ENCODE peak calls at places on chromosome 4, in ten cellular contexts. One of them, this sample, is unnamed.

GRCh38 chr4:99815597-99816011 is 1.0 kb upstream of the DAPP1 start:
- DNase-seq in sigmoid colon: no peak
- DNase-seq in astrocyte: no peak
- DNase-seq in glutamatergic neuron: no peak
- DNase-seq in fibroblast of the aortic adventitia: peak; percentile 16
- DNase-seq in spleen: no peak
- DNase-seq in Panc1: no peak
- DNase-seq in A549: no peak
- DNase-seq in Calu3: peak; percentile 69
- DNase-seq in progenitor cell of endocrine pancreas: no peak
- DNase-seq in this sample: peak; percentile 40

GRCh38 chr4:123659759-123660158 is 263.2 kb downstream of the SPRY1 start:
- DNase-seq in sigmoid colon: no peak
- DNase-seq in astrocyte: no peak
- DNase-seq in glutamatergic neuron: no peak
- DNase-seq in fibroblast of the aortic adventitia: peak; percentile 12
- DNase-seq in spleen: no peak
- DNase-seq in Panc1: no peak
- DNase-seq in A549: peak; percentile 12
- DNase-seq in Calu3: peak; percentile 8
- DNase-seq in progenitor cell of endocrine pancreas: no peak
- DNase-seq in this sample: no peak

GRCh38 chr4:98963538-98964433 is 31.7 kb upstream of the METAP1 start:
- DNase-seq in sigmoid colon: no peak
- DNase-seq in astrocyte: peak; percentile 3
- DNase-seq in glutamatergic neuron: no peak
- DNase-seq in fibroblast of the aortic adventitia: peak; percentile 22
- DNase-seq in spleen: no peak
- DNase-seq in Panc1: no peak
- DNase-seq in A549: no peak
- DNase-seq in Calu3: no peak
- DNase-seq in progenitor cell of endocrine pancreas: no peak
- DNase-seq in this sample: no peak

GRCh38 chr4:8846046-8846720 is 25.5 kb downstream of the HMX1 start:
- DNase-seq in sigmoid colon: peak; percentile 48
- DNase-seq in astrocyte: no peak
- DNase-seq in glutamatergic neuron: no peak
- DNase-seq in fibroblast of the aortic adventitia: no peak
- DNase-seq in spleen: peak; percentile 43
- DNase-seq in Panc1: no peak
- DNase-seq in A549: no peak
- DNase-seq in Calu3: no peak
- DNase-seq in progenitor cell of endocrine pancreas: no peak
- DNase-seq in this sample: no peak

GRCh38 chr4:173415092-173415491 is 16.2 kb upstream of the SCRG1 start:
- DNase-seq in sigmoid colon: no peak
- DNase-seq in astrocyte: no peak
- DNase-seq in glutamatergic neuron: no peak
- DNase-seq in fibroblast of the aortic adventitia: no peak
- DNase-seq in spleen: no peak
- DNase-seq in Panc1: no peak
- DNase-seq in A549: no peak
- DNase-seq in Calu3: no peak
- DNase-seq in progenitor cell of endocrine pancreas: no peak
- DNase-seq in this sample: no peak

GRCh38 chr4:123856689-123857545 is 460.3 kb downstream of the SPRY1 start:
- DNase-seq in sigmoid colon: no peak
- DNase-seq in astrocyte: peak; percentile 40
- DNase-seq in glutamatergic neuron: peak; percentile 21
- DNase-seq in fibroblast of the aortic adventitia: peak; percentile 61
- DNase-seq in spleen: no peak
- DNase-seq in Panc1: peak; percentile 4
- DNase-seq in A549: peak; percentile 10
- DNase-seq in Calu3: no peak
- DNase-seq in progenitor cell of endocrine pancreas: no peak
- DNase-seq in this sample: peak; percentile 34

GRCh38 chr4:40613456-40613855 is 16.2 kb downstream of the RBM47 start:
- DNase-seq in sigmoid colon: no peak
- DNase-seq in astrocyte: peak; percentile 94
- DNase-seq in glutamatergic neuron: no peak
- DNase-seq in fibroblast of the aortic adventitia: peak; percentile 40
- DNase-seq in spleen: no peak
- DNase-seq in Panc1: no peak
- DNase-seq in A549: no peak
- DNase-seq in Calu3: no peak
- DNase-seq in progenitor cell of endocrine pancreas: no peak
- DNase-seq in this sample: no peak

GRCh38 chr4:67581913-67582312 is 23.4 kb downstream of the STAP1 start:
- DNase-seq in sigmoid colon: no peak
- DNase-seq in astrocyte: no peak
- DNase-seq in glutamatergic neuron: no peak
- DNase-seq in fibroblast of the aortic adventitia: no peak
- DNase-seq in spleen: no peak
- DNase-seq in Panc1: no peak
- DNase-seq in A549: no peak
- DNase-seq in Calu3: no peak
- DNase-seq in progenitor cell of endocrine pancreas: no peak
- DNase-seq in this sample: no peak

GRCh38 chr4:48909697-48910096 is 3.1 kb upstream of the OCIAD2 start:
- DNase-seq in sigmoid colon: no peak
- DNase-seq in astrocyte: peak; percentile 99
- DNase-seq in glutamatergic neuron: no peak
- DNase-seq in fibroblast of the aortic adventitia: peak; percentile 96
- DNase-seq in spleen: no peak
- DNase-seq in Panc1: peak; percentile 88
- DNase-seq in A549: peak; percentile 82
- DNase-seq in Calu3: peak; percentile 71
- DNase-seq in progenitor cell of endocrine pancreas: no peak
- DNase-seq in this sample: peak; percentile 99

GRCh38 chr4:142036795-142037583 is 400.6 kb downstream of the IL15 start:
- DNase-seq in sigmoid colon: no peak
- DNase-seq in astrocyte: peak; percentile 62
- DNase-seq in glutamatergic neuron: no peak
- DNase-seq in fibroblast of the aortic adventitia: peak; percentile 3
- DNase-seq in spleen: no peak
- DNase-seq in Panc1: no peak
- DNase-seq in A549: peak; percentile 16
- DNase-seq in Calu3: no peak
- DNase-seq in progenitor cell of endocrine pancreas: no peak
- DNase-seq in this sample: peak; percentile 13

GRCh38 chr4:48603366-48604003 is 113.4 kb downstream of the ZAR1 start:
- DNase-seq in sigmoid colon: no peak
- DNase-seq in astrocyte: no peak
- DNase-seq in glutamatergic neuron: no peak
- DNase-seq in fibroblast of the aortic adventitia: no peak
- DNase-seq in spleen: no peak
- DNase-seq in Panc1: no peak
- DNase-seq in A549: peak; percentile 11
- DNase-seq in Calu3: peak; percentile 4
- DNase-seq in progenitor cell of endocrine pancreas: no peak
- DNase-seq in this sample: no peak

DNA sequence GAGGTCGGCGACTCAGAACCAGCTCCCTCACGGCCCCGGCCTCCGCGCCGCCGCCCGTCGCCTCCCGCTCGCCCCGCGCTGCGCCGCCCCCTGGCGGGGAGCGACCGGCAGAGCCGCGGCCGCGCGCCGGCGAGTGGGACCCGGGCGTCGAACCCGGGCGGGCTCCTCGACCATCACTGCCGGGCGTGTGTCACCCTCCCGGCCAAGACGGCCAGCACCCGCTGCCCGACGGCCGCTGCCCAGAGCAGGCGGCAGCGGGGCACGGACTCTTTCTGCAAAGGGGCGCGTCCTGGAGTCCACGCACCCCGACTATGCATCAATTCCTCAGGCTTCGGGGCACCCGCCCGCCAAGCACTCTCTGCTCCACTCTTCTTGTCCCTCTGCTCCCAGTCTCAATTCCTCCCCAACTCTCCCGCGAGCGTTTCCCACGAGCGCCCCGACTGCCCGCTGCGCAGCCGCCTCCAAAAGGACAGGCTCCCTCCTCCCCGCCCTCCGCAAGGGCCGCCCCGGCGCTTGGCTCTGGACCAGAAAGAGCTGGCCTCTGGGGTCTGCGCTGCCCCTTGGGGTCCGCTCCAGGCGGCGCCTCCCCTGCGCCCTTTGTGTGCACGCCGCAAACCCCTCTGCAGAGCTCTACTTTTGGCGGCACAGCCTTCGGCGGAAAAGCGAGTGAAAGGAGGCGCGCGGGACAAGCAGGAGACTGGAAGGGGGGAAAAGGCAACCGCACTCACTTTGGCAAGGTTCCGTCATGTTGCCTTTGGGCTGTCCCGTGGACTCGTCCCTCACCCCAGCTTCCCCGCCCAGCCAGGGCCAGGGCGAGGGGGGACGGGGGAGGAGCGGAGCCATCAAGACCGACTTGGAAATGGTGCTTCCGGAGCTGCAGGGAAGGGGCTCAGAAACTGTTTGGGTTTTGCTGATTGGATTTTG is 1.1 kb downstream of the PDE5A start:
- DNase-seq in sigmoid colon: peak; percentile 91
- DNase-seq in astrocyte: peak; percentile 65
- DNase-seq in glutamatergic neuron: peak; percentile 77
- DNase-seq in fibroblast of the aortic adventitia: peak; percentile 80
- DNase-seq in spleen: peak; percentile 91
- DNase-seq in Panc1: no peak
- DNase-seq in A549: peak; percentile 23
- DNase-seq in Calu3: peak; percentile 74
- DNase-seq in progenitor cell of endocrine pancreas: peak; percentile 65
- DNase-seq in this sample: peak; percentile 42
- TF ChIP-seq CTCF in sigmoid colon: peak; percentile 37
- TF ChIP-seq CTCF in astrocyte: peak; percentile 25
- TF ChIP-seq CTCF in glutamatergic neuron: peak; percentile 54
- TF ChIP-seq CTCF in fibroblast of the aortic adventitia: peak; percentile 22
- TF ChIP-seq CTCF in spleen: peak; percentile 72
- TF ChIP-seq CTCF in Panc1: peak; percentile 90
- TF ChIP-seq CTCF in A549: peak; percentile 70
- TF ChIP-seq CTCF in Calu3: peak; percentile 33
- TF ChIP-seq CTCF in progenitor cell of endocrine pancreas: peak; percentile 68
- TF ChIP-seq CTCF in this sample: no peak

DNA sequence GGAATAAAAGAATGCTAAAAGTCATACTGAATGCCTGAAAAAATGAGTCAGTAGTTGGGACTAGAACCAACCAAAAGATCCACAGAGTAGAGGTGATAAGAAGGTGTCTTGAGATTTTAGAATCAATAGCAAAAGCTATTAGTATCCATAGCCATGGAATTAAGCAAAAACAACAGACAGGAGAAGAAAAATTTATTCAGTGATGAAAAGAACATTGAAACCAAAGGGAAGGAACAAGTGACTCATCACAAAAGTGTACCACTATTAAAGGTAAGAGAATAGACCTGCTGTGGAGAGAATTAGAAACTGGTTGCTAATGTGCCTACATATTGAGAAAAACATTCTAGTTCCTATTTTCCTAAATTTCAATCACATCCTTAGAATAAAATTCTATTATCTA is 182.0 kb upstream of the NEIL3 start:
- DNase-seq in sigmoid colon: no peak
- DNase-seq in astrocyte: peak; percentile 55
- DNase-seq in glutamatergic neuron: no peak
- DNase-seq in fibroblast of the aortic adventitia: no peak
- DNase-seq in spleen: no peak
- DNase-seq in Panc1: no peak
- DNase-seq in A549: no peak
- DNase-seq in Calu3: no peak
- DNase-seq in progenitor cell of endocrine pancreas: no peak
- DNase-seq in this sample: no peak
- TF ChIP-seq CTCF in sigmoid colon: no peak
- TF ChIP-seq CTCF in astrocyte: no peak
- TF ChIP-seq CTCF in glutamatergic neuron: no peak
- TF ChIP-seq CTCF in fibroblast of the aortic adventitia: no peak
- TF ChIP-seq CTCF in spleen: no peak
- TF ChIP-seq CTCF in Panc1: no peak
- TF ChIP-seq CTCF in A549: no peak
- TF ChIP-seq CTCF in Calu3: no peak
- TF ChIP-seq CTCF in progenitor cell of endocrine pancreas: no peak
- TF ChIP-seq CTCF in this sample: no peak

GRCh38 chr4:89640620-89641366 is 196.2 kb downstream of the SNCA start:
- DNase-seq in sigmoid colon: no peak
- DNase-seq in astrocyte: peak; percentile 51
- DNase-seq in glutamatergic neuron: peak; percentile 81
- DNase-seq in fibroblast of the aortic adventitia: peak; percentile 43
- DNase-seq in spleen: no peak
- DNase-seq in Panc1: no peak
- DNase-seq in A549: peak; percentile 63
- DNase-seq in Calu3: peak; percentile 55
- DNase-seq in progenitor cell of endocrine pancreas: peak; percentile 60
- DNase-seq in this sample: peak; percentile 42

GRCh38 chr4:89645512-89645911 is 191.4 kb downstream of the SNCA start:
- DNase-seq in sigmoid colon: no peak
- DNase-seq in astrocyte: no peak
- DNase-seq in glutamatergic neuron: no peak
- DNase-seq in fibroblast of the aortic adventitia: no peak
- DNase-seq in spleen: no peak
- DNase-seq in Panc1: no peak
- DNase-seq in A549: no peak
- DNase-seq in Calu3: no peak
- DNase-seq in progenitor cell of endocrine pancreas: no peak
- DNase-seq in this sample: no peak

GRCh38 chr4:89639395-89639794 is 197.6 kb downstream of the SNCA start:
- DNase-seq in sigmoid colon: no peak
- DNase-seq in astrocyte: no peak
- DNase-seq in glutamatergic neuron: no peak
- DNase-seq in fibroblast of the aortic adventitia: no peak
- DNase-seq in spleen: no peak
- DNase-seq in Panc1: no peak
- DNase-seq in A549: no peak
- DNase-seq in Calu3: no peak
- DNase-seq in progenitor cell of endocrine pancreas: no peak
- DNase-seq in this sample: no peak

GRCh38 chr4:89641367-89641687 is 195.6 kb downstream of the SNCA start:
- DNase-seq in sigmoid colon: no peak
- DNase-seq in astrocyte: no peak
- DNase-seq in glutamatergic neuron: no peak
- DNase-seq in fibroblast of the aortic adventitia: no peak
- DNase-seq in spleen: no peak
- DNase-seq in Panc1: no peak
- DNase-seq in A549: no peak
- DNase-seq in Calu3: no peak
- DNase-seq in progenitor cell of endocrine pancreas: no peak
- DNase-seq in this sample: no peak
- TF ChIP-seq CTCF in sigmoid colon: no peak
- TF ChIP-seq CTCF in astrocyte: no peak
- TF ChIP-seq CTCF in glutamatergic neuron: peak; percentile 44
- TF ChIP-seq CTCF in fibroblast of the aortic adventitia: no peak
- TF ChIP-seq CTCF in spleen: no peak
- TF ChIP-seq CTCF in Panc1: peak; percentile 20
- TF ChIP-seq CTCF in A549: no peak
- TF ChIP-seq CTCF in Calu3: no peak
- TF ChIP-seq CTCF in progenitor cell of endocrine pancreas: no peak
- TF ChIP-seq CTCF in this sample: no peak

DNA sequence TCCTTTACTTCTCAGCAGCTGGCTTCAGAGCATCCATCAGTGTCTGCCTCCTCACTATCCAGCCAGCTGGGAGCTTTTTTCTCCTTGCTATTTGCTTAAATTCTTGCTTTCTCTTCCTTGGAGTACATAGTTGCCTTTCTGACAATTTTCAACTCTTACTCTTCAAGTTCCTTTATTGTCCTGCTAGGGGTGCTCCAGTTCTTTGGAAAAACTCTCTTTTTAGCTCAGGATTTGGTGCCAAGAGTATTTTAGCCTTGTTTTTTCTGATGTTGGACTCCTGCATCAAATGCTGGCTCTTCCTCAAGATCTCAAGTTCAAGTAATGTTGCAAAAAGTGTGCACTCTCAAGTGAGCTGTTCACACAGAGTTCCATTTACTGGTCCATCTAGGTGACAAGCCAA is 126.4 kb downstream of the KDR start:
- DNase-seq in sigmoid colon: no peak
- DNase-seq in astrocyte: peak; percentile 7
- DNase-seq in glutamatergic neuron: no peak
- DNase-seq in fibroblast of the aortic adventitia: peak; percentile 91
- DNase-seq in spleen: no peak
- DNase-seq in Panc1: no peak
- DNase-seq in A549: no peak
- DNase-seq in Calu3: no peak
- DNase-seq in progenitor cell of endocrine pancreas: no peak
- DNase-seq in this sample: peak; percentile 26
- TF ChIP-seq CTCF in sigmoid colon: no peak
- TF ChIP-seq CTCF in astrocyte: peak; percentile 56
- TF ChIP-seq CTCF in glutamatergic neuron: no peak
- TF ChIP-seq CTCF in fibroblast of the aortic adventitia: peak; percentile 69
- TF ChIP-seq CTCF in spleen: no peak
- TF ChIP-seq CTCF in Panc1: no peak
- TF ChIP-seq CTCF in A549: no peak
- TF ChIP-seq CTCF in Calu3: peak; percentile 19
- TF ChIP-seq CTCF in progenitor cell of endocrine pancreas: peak; percentile 20
- TF ChIP-seq CTCF in this sample: peak; percentile 55